ENCODE peak calls at places on chromosome 1, in ten cellular contexts. S is transverse colon, Z is SK-N-SH, F is K562, A is sigmoid colon, X is HepG2, I is H1, R is suprapubic skin, B is stomach, M is esophagus muscularis mucosa. N is an unnamed sample.
A peak's percentile ranks its signal among the peaks of the same experiment; 100 is the strongest.

GRCh38 chr1:36343651-36344394 is 20.4 kb upstream of the EVA1B start:
- DNase-seq in S (no peak), Z (no peak), F (no peak), A (no peak), X (no peak), I (no peak), R (no peak), B (no peak), M (no peak), N (no peak)

GRCh38 chr1:245153645-245154428 is 948 bp upstream of the KIF26B start:
- DNase-seq in S (no peak), Z (peak; percentile 74), F (peak; percentile 37), A (no peak), X (no peak), I (peak; percentile 71), R (peak; percentile 62), B (no peak), M (no peak), N (peak; percentile 86)

GRCh38 chr1:207806531-207807394 is 54.9 kb downstream of the CD46 start:
- DNase-seq in S (no peak), Z (no peak), F (no peak), A (no peak), X (no peak), I (no peak), R (peak; percentile 56), B (no peak), M (peak; percentile 89), N (no peak)

GRCh38 chr1:37303884-37304574 is 170.4 kb upstream of the ZC3H12A start:
- DNase-seq in S (no peak), Z (no peak), F (no peak), A (no peak), X (no peak), I (no peak), R (no peak), B (no peak), M (no peak), N (no peak)

GRCh38 chr1:186617860-186618780 is 62.1 kb downstream of the PTGS2 start:
- DNase-seq in S (peak; percentile 66), Z (no peak), F (no peak), A (peak; percentile 70), X (no peak), I (no peak), R (peak; percentile 67), B (peak; percentile 30), M (no peak), N (peak; percentile 79)

GRCh38 chr1:16026723-16027484 is 5.1 kb downstream of the CLCNKA start:
- DNase-seq in S (peak; percentile 25), Z (peak; percentile 73), F (peak; percentile 88), A (no peak), X (no peak), I (peak; percentile 97), R (no peak), B (peak; percentile 37), M (no peak), N (peak; percentile 89)

GRCh38 chr1:46039571-46040052 is 92.8 kb downstream of the PIK3R3 start:
- DNase-seq in S (peak; percentile 39), Z (no peak), F (no peak), A (peak; percentile 67), X (no peak), I (no peak), R (no peak), B (no peak), M (peak; percentile 91), N (no peak)

GRCh38 chr1:220094016-220094911 is at the start of gene IARS2:
- DNase-seq in S (peak; percentile 93), Z (peak; percentile 98), F (peak; percentile 98), A (peak; percentile 92), X (peak; percentile 80), I (peak; percentile 90), R (peak; percentile 91), B (peak; percentile 92), M (peak; percentile 95), N (peak; percentile 87)

GRCh38 chr1:207952617-207953542 is 42.0 kb upstream of the CD34 start:
- DNase-seq in S (no peak), Z (no peak), F (no peak), A (no peak), X (no peak), I (no peak), R (no peak), B (no peak), M (no peak), N (no peak)

GRCh38 chr1:230860617-230861384 is 7.5 kb downstream of the C1orf198 start:
- DNase-seq in S (no peak), Z (peak; percentile 29), F (peak; percentile 43), A (no peak), X (no peak), I (no peak), R (no peak), B (no peak), M (no peak), N (no peak)

GRCh38 chr1:54581621-54582035 is 33.6 kb downstream of the ACOT11 start:
- DNase-seq in S (peak; percentile 89), Z (peak; percentile 93), F (no peak), A (peak; percentile 98), X (peak; percentile 47), I (no peak), R (peak; percentile 81), B (peak; percentile 97), M (peak; percentile 95), N (peak; percentile 95)

GRCh38 chr1:17763995-17764394 is 8.9 kb downstream of the ACTL8 start:
- DNase-seq in S (no peak), Z (no peak), F (no peak), A (no peak), X (no peak), I (no peak), R (no peak), B (no peak), M (no peak), N (peak; percentile 33)

GRCh38 chr1:207890136-207890738 is 20.7 kb downstream of the CD34 start:
- DNase-seq in S (peak; percentile 38), Z (no peak), F (no peak), A (peak; percentile 92), X (no peak), I (no peak), R (peak; percentile 86), B (peak; percentile 66), M (no peak), N (no peak)

GRCh38 chr1:235992868-235993267 is 72.0 kb downstream of the NID1 start:
- DNase-seq in S (no peak), Z (no peak), F (no peak), A (no peak), X (no peak), I (no peak), R (no peak), B (no peak), M (no peak), N (no peak)
- H3K36me3 ChIP-seq in S (peaks cover 9% of the 10 kb centered on the region), Z (peaks cover 4% of the 10 kb centered on the region), F (no peaks in the 10 kb centered on the region), A (peaks cover 67% of the 10 kb centered on the region), X (peaks cover 44% of the 10 kb centered on the region), I (no peaks in the 10 kb centered on the region), R (peaks cover 47% of the 10 kb centered on the region), B (peaks cover 90% of the 10 kb centered on the region), M (peaks cover 87% of the 10 kb centered on the region), N (peaks cover 9% of the 10 kb centered on the region)

DNA sequence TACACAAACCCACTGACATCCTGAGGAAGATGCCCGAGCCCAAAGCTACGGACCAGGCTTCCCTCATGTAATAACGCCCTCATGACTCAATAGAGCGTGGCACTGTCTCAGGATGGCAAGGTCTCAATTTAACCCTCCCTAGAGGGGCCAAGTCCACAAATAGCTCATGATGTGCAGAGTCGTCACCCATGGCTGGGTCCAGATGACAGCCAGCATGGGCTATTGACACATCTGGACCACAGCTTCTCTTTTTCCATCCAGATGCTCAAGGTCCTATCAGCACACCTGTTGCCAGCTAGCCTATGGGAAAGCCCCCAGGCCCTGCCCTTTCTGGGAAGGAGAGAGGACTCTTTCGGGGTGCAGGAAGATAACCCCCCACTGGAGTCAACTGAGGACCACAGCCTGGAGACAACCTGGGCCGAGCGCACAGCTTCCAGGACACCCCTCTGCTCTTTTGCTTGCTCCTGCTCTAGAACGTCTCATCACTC is 2.8 kb downstream of the LAPTM5 start:
- DNase-seq in S (no peak), Z (no peak), F (no peak), A (no peak), X (no peak), I (no peak), R (no peak), B (no peak), M (no peak), N (no peak)
- TF ChIP-seq POLR2AphosphoS5 in S (no peak), Z (no peak), F (no peak), A (peak; percentile 8), X (no peak), I (no peak), R (no peak), B (no peak), M (no peak), N (peak; percentile 28)

GRCh38 chr1:2145946-2146835 is 48.4 kb downstream of the FAAP20 start:
- DNase-seq in S (no peak), Z (no peak), F (no peak), A (no peak), X (no peak), I (no peak), R (no peak), B (no peak), M (no peak), N (no peak)
- TF ChIP-seq EP300 in S (no peak), Z (no peak), F (no peak), A (no peak), X (no peak), I (no peak), R (no peak), B (no peak), M (no peak), N (no peak)

GRCh38 chr1:198701250-198701649 is 62.4 kb downstream of the PTPRC start:
- DNase-seq in S (no peak), Z (no peak), F (no peak), A (no peak), X (no peak), I (no peak), R (no peak), B (no peak), M (no peak), N (no peak)

GRCh38 chr1:198701766-198702539 is 63.1 kb downstream of the PTPRC start:
- DNase-seq in S (no peak), Z (peak; percentile 11), F (no peak), A (no peak), X (no peak), I (no peak), R (no peak), B (no peak), M (no peak), N (no peak)

GRCh38 chr1:198700016-198700392 is 61.2 kb downstream of the PTPRC start:
- DNase-seq in S (no peak), Z (no peak), F (no peak), A (no peak), X (no peak), I (no peak), R (no peak), B (no peak), M (no peak), N (no peak)

GRCh38 chr1:198699167-198700015 is 60.6 kb downstream of the PTPRC start:
- DNase-seq in S (peak; percentile 58), Z (no peak), F (peak; percentile 18), A (no peak), X (peak; percentile 30), I (peak; percentile 79), R (no peak), B (peak; percentile 63), M (no peak), N (peak; percentile 85)

DNA sequence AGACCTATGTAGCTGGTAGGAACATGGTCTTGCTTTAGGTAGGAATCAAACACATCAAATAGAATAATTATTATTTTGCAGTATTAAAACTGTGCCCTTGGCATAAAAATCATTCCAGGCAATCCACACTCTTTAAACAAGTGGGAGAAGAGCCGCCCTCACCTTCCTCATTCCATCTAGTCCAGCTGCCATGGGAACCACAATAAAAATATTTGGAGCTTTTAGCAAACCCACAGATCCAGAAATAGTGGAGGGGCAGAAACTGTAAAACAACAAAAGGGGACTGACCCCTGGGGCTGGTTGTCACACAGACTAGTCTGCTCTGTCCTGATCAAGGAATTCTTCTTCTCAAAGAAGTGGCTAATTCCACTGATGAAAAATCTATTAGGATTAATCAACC is 61.6 kb downstream of the PTPRC start:
- DNase-seq in S (no peak), Z (no peak), F (no peak), A (no peak), X (no peak), I (no peak), R (no peak), B (no peak), M (no peak), N (no peak)
- H3K36me3 ChIP-seq in S (no peaks in the 10 kb centered on the region), Z (no peaks in the 10 kb centered on the region), F (peaks cover 28% of the 10 kb centered on the region), A (no peaks in the 10 kb centered on the region), X (no peaks in the 10 kb centered on the region), I (no peaks in the 10 kb centered on the region), R (no peaks in the 10 kb centered on the region), B (peaks cover 9% of the 10 kb centered on the region), M (no peaks in the 10 kb centered on the region), N (peaks cover 5% of the 10 kb centered on the region)

N was measured in upper lobe of left lung.